ENCODE peak calls at places on chromosomes 13 and 19, in five cellular contexts. A is GM12878, I is HepG2, M is K562, X is GM12892. L is an unnamed sample.

GRCh38 chr19:18771328-18772242 is 19.5 kb downstream of the COMP start:
- DNase-seq in A (no peak), I (peak; percentile 29), M (no peak), X (no peak), L (no peak)

GRCh38 chr13:58977085-58977484 is 1186.6 kb downstream of the DIAPH3 start:
- DNase-seq in A (no peak), I (no peak), M (no peak), X (no peak), L (no peak)

GRCh38 chr13:92590503-92590908 is 636.1 kb upstream of the GPC6 start:
- DNase-seq in A (no peak), I (no peak), M (no peak), X (no peak), L (no peak)

GRCh38 chr19:46678110-46678732 is 17.2 kb upstream of the DACT3 start:
- DNase-seq in A (no peak), I (no peak), M (peak; percentile 98), X (peak; percentile 77), L (peak; percentile 73)

GRCh38 chr19:58575183-58576041 is 2.3 kb upstream of the MZF1 start:
- DNase-seq in A (peak; percentile 58), I (peak; percentile 83), M (peak; percentile 87), X (peak; percentile 72), L (peak; percentile 70)

GRCh38 chr13:97600438-97601080 is 166.6 kb downstream of the RAP2A start:
- DNase-seq in A (no peak), I (peak; percentile 4), M (no peak), X (no peak), L (no peak)

GRCh38 chr13:77443511-77443910 is 92.0 kb upstream of the SCEL start:
- DNase-seq in A (no peak), I (no peak), M (no peak), X (no peak), L (no peak)

GRCh38 chr19:1953441-1954094 is 12.6 kb downstream of the CSNK1G2 start:
- DNase-seq in A (no peak), I (no peak), M (no peak), X (no peak), L (no peak)

GRCh38 chr13:93477238-93477637 is 250.6 kb downstream of the GPC6 start:
- DNase-seq in A (no peak), I (no peak), M (no peak), X (no peak), L (no peak)

GRCh38 chr13:98476538-98476966 is 100.4 kb downstream of the STK24 start:
- DNase-seq in A (peak; percentile 90), I (no peak), M (peak; percentile 46), X (peak; percentile 90), L (peak; percentile 89)

GRCh38 chr19:21430674-21431073 is 33.7 kb downstream of the ZNF493 start:
- DNase-seq in A (no peak), I (no peak), M (no peak), X (no peak), L (no peak)

GRCh38 chr13:29154390-29154789 is 334.3 kb downstream of the MTUS2 start:
- DNase-seq in A (no peak), I (no peak), M (no peak), X (no peak), L (no peak)

GRCh38 chr19:2415973-2416319 is 11.4 kb downstream of the TIMM13 start:
- DNase-seq in A (no peak), I (no peak), M (no peak), X (no peak), L (no peak)

GRCh38 chr13:40124648-40125045 is 469.2 kb downstream of the COG6 start:
- DNase-seq in A (no peak), I (no peak), M (no peak), X (no peak), L (no peak)

GRCh38 chr19:2302319-2303208 is 5.4 kb downstream of the LINGO3 start:
- DNase-seq in A (no peak), I (no peak), M (peak; percentile 55), X (no peak), L (no peak)

GRCh38 chr13:37429976-37430375 is 168.6 kb downstream of the POSTN start:
- DNase-seq in A (no peak), I (no peak), M (no peak), X (no peak), L (no peak)

GRCh38 chr19:40589723-40590429 is 11.3 kb upstream of the LTBP4 start:
- DNase-seq in A (no peak), I (no peak), M (no peak), X (no peak), L (no peak)

GRCh38 chr13:50229935-50230334 is 214.7 kb downstream of the KCNRG start:
- DNase-seq in A (no peak), I (no peak), M (no peak), X (no peak), L (no peak)

GRCh38 chr13:74774252-74774651 is 640.0 kb upstream of the KLF12 start:
- DNase-seq in A (no peak), I (no peak), M (no peak), X (no peak), L (no peak)

GRCh38 chr13:103243495-103243894 is 177.3 kb upstream of the SLC10A2 start:
- DNase-seq in A (no peak), I (no peak), M (no peak), X (no peak), L (no peak)

GRCh38 chr13:111174377-111174776 is 59.3 kb downstream of the ARHGEF7 start:
- DNase-seq in A (no peak), I (no peak), M (no peak), X (no peak), L (no peak)

GRCh38 chr19:33376423-33376822 is 2.9 kb downstream of the CEBPG start:
- DNase-seq in A (no peak), I (peak; percentile 45), M (no peak), X (no peak), L (no peak)

GRCh38 chr13:97275265-97275664 is 53.1 kb downstream of the MBNL2 start:
- DNase-seq in A (no peak), I (peak; percentile 57), M (no peak), X (no peak), L (no peak)

DNA sequence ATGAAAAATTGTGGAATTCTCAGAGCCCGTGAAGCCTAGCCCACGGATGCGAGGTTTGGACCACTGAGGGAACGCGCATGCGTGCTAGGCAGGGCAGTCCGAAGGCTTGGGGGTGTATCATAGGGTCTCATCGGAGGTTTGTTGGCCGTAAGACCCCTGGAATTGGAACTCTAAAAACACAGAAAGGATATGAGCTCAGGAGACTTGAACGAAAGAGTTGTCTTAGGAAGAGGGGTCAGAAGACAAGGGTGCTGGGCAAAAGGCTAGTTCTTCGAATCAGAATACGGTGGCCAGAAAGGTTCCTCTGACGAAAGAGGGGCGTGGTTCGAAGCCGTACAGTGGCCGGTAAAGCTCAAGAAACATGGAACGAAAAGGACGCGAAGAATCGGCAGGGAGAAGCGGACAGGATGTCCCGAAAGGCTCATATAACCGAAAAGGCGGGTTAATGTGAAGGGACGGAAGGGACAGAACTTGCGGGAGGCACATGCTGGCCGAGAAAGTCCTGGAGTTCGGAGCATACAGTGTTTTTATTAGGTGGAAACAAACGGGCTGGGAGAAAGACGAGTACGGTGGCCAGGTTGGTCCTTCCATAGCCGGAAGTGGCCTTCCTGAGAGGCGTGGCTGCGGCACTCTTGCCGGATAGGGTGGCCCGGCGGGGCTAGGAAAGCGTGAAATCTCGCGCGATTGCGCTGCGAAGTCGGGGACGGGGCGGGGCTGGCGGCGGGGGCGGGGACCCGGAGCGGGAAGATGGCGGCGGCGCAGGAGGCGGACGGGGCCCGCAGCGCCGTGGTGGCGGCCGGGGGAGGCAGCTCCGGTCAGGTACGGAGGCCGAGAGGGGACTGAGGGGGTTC is at the start of gene CLPTM1:
- DNase-seq in A (peak; percentile 92), I (peak; percentile 91), M (peak; percentile 96), X (peak; percentile 93), L (peak; percentile 89)
- TF ChIP-seq POLR2A in A (peak; percentile 85), I (peak; percentile 77), M (peak; percentile 98), X (peak; percentile 84), L (peak; percentile 72)

GRCh38 chr19:5799247-5800241 is 5.3 kb upstream of the NRTN start:
- DNase-seq in A (no peak), I (no peak), M (peak; percentile 85), X (no peak), L (no peak)
- TF ChIP-seq POLR2AphosphoS5 in A (no peak), I (no peak), M (peak; percentile 97), X (no peak), L (no peak)

GRCh38 chr19:35444735-35445134 is 3.3 kb upstream of the FFAR2 start:
- DNase-seq in A (no peak), I (no peak), M (no peak), X (no peak), L (no peak)

GRCh38 chr19:35447870-35448492 is at the start of gene FFAR2:
- DNase-seq in A (no peak), I (no peak), M (no peak), X (no peak), L (no peak)

GRCh38 chr19:35451278-35452096 is 3.4 kb downstream of the FFAR2 start:
- DNase-seq in A (peak; percentile 86), I (no peak), M (no peak), X (no peak), L (peak; percentile 55)

GRCh38 chr19:35446194-35446593 is 1.9 kb upstream of the FFAR2 start:
- DNase-seq in A (no peak), I (no peak), M (no peak), X (no peak), L (no peak)

DNA sequence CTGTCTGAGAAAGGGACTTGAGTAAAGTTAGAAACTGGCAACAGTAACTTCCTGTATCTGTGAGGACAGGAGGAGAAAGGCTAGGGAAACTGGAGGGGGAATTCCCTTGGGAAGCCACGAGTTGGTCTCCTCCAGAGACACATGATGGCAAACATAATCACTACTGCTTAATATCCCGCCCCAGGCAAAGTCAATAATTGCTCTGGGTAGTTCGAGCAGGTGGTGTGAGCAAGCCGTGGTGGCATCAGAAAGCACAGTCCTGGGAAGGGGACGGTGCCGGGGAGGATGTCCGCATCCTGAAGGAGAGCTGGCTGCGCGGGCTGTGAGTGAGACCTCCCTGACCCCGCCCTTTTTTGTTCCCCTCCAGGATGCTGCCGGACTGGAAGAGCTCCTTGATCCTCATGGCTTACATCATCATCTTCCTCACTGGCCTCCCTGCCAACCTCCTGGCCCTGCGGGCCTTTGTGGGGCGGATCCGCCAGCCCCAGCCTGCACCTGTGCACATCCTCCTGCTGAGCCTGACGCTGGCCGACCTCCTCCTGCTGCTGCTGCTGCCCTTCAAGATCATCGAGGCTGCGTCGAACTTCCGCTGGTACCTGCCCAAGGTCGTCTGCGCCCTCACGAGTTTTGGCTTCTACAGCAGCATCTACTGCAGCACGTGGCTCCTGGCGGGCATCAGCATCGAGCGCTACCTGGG is 1.4 kb downstream of the FFAR2 start:
- DNase-seq in A (no peak), I (no peak), M (no peak), X (no peak), L (no peak)
- TF ChIP-seq TAF1 in A (no peak), I (no peak), M (no peak), X (no peak), L (no peak)

DNA sequence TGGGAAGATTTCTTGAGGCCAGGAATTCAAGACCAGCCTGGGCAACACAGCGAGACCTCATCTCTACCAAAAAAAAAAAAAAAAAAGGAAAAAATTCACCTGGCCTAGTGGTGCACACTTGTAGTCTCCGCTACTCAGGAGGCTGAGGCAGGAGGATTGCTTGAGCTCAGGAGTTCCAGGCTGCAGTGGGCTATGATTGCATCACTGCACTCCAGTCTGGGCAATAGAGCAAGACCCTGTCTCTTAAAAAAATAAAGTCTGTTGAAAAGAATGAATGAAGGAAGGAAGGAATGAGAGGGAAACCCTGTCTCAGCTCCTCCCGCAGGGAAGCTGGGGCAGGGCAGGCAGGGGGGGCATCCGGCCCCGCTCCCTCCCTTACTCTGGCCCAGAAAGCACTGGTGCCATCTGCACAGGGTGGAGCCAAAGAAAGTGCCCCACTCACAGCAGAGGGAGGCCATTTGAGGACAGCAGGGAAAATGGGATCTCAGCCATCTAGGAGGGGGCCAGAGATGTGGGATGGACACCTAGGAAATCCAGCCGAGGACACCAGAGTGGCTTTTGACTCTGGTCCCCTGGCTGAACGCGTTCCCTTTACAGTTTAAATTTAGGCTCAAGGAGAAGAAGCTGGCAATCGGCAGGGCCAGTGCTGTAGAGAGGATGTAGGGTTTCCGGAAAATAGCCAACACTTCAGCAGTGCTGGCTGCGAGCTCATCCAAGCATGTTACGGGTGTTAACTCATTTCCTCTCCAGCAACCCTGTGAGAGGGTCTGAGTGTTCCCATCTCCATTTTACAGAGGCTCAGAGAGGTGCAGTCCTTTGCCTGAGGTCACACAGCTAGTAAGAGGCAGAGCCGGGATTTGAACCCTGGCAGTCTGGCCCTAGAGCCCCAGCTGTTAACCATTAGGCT is 3.6 kb upstream of the HPN start:
- DNase-seq in A (peak; percentile 30), I (no peak), M (no peak), X (peak; percentile 63), L (peak; percentile 70)
- TF ChIP-seq POLR2A in A (no peak), I (no peak), M (no peak), X (no peak), L (no peak)